ENCODE peak calls at places on chromosomes 11 and 22, in eight cellular contexts. H, Y, L, I, P, J, S and O are unnamed samples.
A peak's percentile ranks its signal among the peaks of the same experiment; 100 is the strongest.

GRCh38 chr11:79397252-79397651 is 43.6 kb downstream of the TENM4 start:
- DNase-seq in H (no peak), Y (no peak), L (no peak), I (no peak), P (no peak), J (no peak), S (no peak), O (no peak)

GRCh38 chr22:49255154-49255553 is 572.5 kb downstream of the BRD1 start:
- DNase-seq in H (no peak), Y (no peak), L (no peak), I (no peak), P (no peak), J (no peak), S (no peak), O (no peak)

GRCh38 chr11:6667733-6668374 is 12.2 kb upstream of the DCHS1 start:
- DNase-seq in H (peak; percentile 21), Y (no peak), L (peak; percentile 48), I (peak; percentile 38), P (peak; percentile 49), J (peak; percentile 41), S (peak; percentile 34), O (peak; percentile 86)

GRCh38 chr11:113623114-113623513 is 83.0 kb downstream of the TMPRSS5 start:
- DNase-seq in H (no peak), Y (no peak), L (no peak), I (no peak), P (no peak), J (no peak), S (no peak), O (no peak)

GRCh38 chr22:37684803-37685615 is 1.1 kb upstream of the NOL12 start:
- DNase-seq in H (no peak), Y (no peak), L (no peak), I (no peak), P (no peak), J (peak; percentile 58), S (no peak), O (no peak)

GRCh38 chr11:67265633-67266423 is 445 bp upstream of the GRK2 start:
- DNase-seq in H (peak; percentile 55), Y (no peak), L (no peak), I (no peak), P (no peak), J (peak; percentile 44), S (peak; percentile 45), O (peak; percentile 79)

GRCh38 chr22:48084041-48084748 is 1321.7 kb downstream of the TBC1D22A start:
- DNase-seq in H (no peak), Y (no peak), L (peak; percentile 53), I (no peak), P (no peak), J (no peak), S (no peak), O (peak; percentile 14)

GRCh38 chr11:75461136-75461535 is 28.1 kb upstream of the KLHL35 start:
- DNase-seq in H (no peak), Y (no peak), L (no peak), I (no peak), P (no peak), J (no peak), S (no peak), O (no peak)

GRCh38 chr11:101129203-101129943 is at the start of gene PGR:
- DNase-seq in H (no peak), Y (no peak), L (no peak), I (no peak), P (peak; percentile 35), J (no peak), S (no peak), O (no peak)

GRCh38 chr22:29744902-29745301 is 21.9 kb downstream of the ZMAT5 start:
- DNase-seq in H (no peak), Y (no peak), L (no peak), I (no peak), P (no peak), J (no peak), S (no peak), O (no peak)

GRCh38 chr11:105137286-105137685 is 2.3 kb downstream of the CARD18 start:
- DNase-seq in H (no peak), Y (no peak), L (no peak), I (no peak), P (no peak), J (no peak), S (peak; percentile 11), O (no peak)

GRCh38 chr11:14075118-14075601 is 112.6 kb downstream of the SPON1 start:
- DNase-seq in H (no peak), Y (no peak), L (no peak), I (no peak), P (no peak), J (no peak), S (no peak), O (peak; percentile 12)

GRCh38 chr11:72352859-72353551 is 81.3 kb downstream of the CLPB start:
- DNase-seq in H (peak; percentile 10), Y (peak; percentile 17), L (peak; percentile 47), I (no peak), P (no peak), J (no peak), S (no peak), O (peak; percentile 19)

GRCh38 chr22:20109411-20110358 is 6.2 kb upstream of the RANBP1 start:
- DNase-seq in H (no peak), Y (no peak), L (no peak), I (no peak), P (no peak), J (no peak), S (no peak), O (no peak)

GRCh38 chr22:20111689-20112622 is 3.9 kb upstream of the RANBP1 start:
- DNase-seq in H (no peak), Y (no peak), L (no peak), I (no peak), P (no peak), J (no peak), S (no peak), O (no peak)

GRCh38 chr22:20110359-20110985 is 5.4 kb upstream of the RANBP1 start:
- DNase-seq in H (no peak), Y (no peak), L (no peak), I (no peak), P (no peak), J (no peak), S (no peak), O (no peak)

GRCh38 chr22:20112623-20113511 is 3.0 kb upstream of the RANBP1 start:
- DNase-seq in H (no peak), Y (no peak), L (no peak), I (no peak), P (no peak), J (no peak), S (no peak), O (no peak)

DNA sequence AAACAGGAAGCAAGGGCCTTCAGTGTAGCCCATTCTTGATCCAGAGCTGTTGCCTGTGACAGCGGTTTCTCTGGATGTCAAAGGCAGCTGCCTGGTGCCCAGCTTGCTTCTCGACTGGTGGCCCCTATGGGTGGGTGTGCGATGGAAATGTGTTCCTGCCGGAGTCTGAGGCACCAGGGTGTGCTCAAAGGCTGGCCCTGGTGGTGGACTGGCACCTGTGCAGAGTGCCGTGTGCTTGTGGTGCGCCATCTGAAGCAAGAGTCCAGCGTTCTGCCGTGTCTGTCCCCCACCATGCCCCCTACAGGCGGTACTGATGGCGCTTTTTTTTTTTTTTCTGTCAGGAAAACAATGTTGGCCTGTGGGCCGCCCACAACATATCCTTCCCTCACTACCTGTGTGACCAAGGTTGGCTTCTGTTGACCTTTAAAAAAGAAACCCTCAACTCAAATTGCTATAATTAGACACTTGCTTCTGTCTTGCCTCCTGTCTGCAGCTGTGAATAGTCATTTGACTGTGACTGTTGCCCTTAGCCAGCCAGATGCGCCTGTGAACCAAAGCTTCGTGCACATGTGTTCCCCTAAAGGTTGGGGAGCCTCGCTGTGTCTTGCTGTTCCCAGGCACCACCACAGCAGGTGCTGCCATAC is 4.7 kb upstream of the RANBP1 start:
- DNase-seq in H (peak; percentile 65), Y (no peak), L (no peak), I (peak; percentile 51), P (peak; percentile 84), J (peak; percentile 61), S (peak; percentile 23), O (peak; percentile 72)
- TF ChIP-seq POLR2A in H (no peak), Y (no peak), L (peak; percentile 70), I (no peak), P (peak; percentile 87), J (peak; percentile 62), S (no peak), O (no peak)

DNA sequence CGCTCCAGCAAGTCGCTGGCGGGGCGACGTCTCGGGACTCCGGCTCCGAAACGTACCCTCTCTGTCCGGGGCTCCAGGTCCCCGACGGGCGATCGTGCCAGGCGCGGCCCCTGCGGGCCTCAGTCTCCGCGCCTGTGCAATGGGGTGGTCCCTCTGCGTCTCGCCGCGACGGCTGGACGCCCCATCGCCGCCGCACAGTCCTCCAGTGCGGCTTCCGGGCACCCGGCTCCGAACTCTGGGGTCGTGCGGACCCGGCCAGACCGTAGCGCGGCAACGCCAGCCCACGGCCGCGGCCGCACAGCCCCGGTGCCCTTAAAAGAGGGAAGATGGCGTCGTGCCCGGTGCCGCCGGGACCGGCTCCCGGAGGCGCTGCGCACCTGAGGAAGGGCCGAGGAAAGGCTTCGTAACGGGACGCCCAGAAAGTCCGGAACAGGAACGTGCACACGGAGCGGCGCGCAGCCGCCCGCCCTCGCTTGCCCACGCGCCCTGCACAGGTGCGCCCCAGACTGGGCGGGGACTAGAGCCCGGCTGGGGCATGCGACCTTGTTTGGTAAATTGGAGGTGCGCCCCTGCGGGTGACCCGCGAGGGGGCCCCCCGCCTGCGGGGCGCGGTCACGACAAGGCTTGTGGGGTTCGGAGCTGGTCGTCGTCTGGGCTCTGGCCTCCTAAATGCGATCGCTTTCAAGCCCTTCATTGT is 525 bp downstream of the BIK start:
- DNase-seq in H (no peak), Y (no peak), L (no peak), I (no peak), P (peak; percentile 15), J (no peak), S (no peak), O (peak; percentile 46)
- TF ChIP-seq CTCF in H (no peak), Y (no peak), L (no peak), I (no peak), P (no peak), J (no peak), S (no peak), O (no peak)

GRCh38 chr11:119295178-119295577 is 21.8 kb downstream of the MCAM start:
- DNase-seq in H (peak; percentile 13), Y (no peak), L (no peak), I (no peak), P (no peak), J (no peak), S (no peak), O (peak; percentile 18)
- TF ChIP-seq MAX in H (no peak), Y (no peak), L (no peak), I (no peak), P (no peak), J (no peak), S (no peak), O (no peak)

GRCh38 chr22:41091139-41092022 is 1.0 kb upstream of the EP300 start:
- DNase-seq in H (peak; percentile 98), Y (peak; percentile 96), L (peak; percentile 92), I (peak; percentile 95), P (peak; percentile 95), J (peak; percentile 96), S (peak; percentile 99), O (peak; percentile 99)
- TF ChIP-seq POLR2A in H (peak; percentile 76), Y (peak; percentile 78), L (peak; percentile 90), I (no peak), P (peak; percentile 90), J (peak; percentile 70), S (peak; percentile 74), O (peak; percentile 52)